ENCODE peak calls at places on chromosomes 11 and 22, in four cellular contexts. One of them, this sample, is unnamed.

GRCh38 chr22:30280495-30280894 is 8.8 kb downstream of the CASTOR1 start:
- DNase-seq in mucosa of descending colon: no peak
- DNase-seq in HAP-1: no peak
- DNase-seq in aorta: no peak
- DNase-seq in this sample: no peak

GRCh38 chr11:61626580-61627380 is 45.9 kb upstream of the SYT7 start:
- DNase-seq in mucosa of descending colon: peak; percentile 83
- DNase-seq in HAP-1: no peak
- DNase-seq in aorta: no peak
- DNase-seq in this sample: peak; percentile 65

GRCh38 chr11:79525257-79525656 is 84.4 kb upstream of the TENM4 start:
- DNase-seq in aorta: no peak
- DNase-seq in HAP-1: no peak
- DNase-seq in mucosa of descending colon: no peak
- DNase-seq in this sample: no peak

GRCh38 chr11:104320091-104320490 is 156.1 kb upstream of the PDGFD start:
- DNase-seq in aorta: no peak
- DNase-seq in mucosa of descending colon: no peak
- DNase-seq in HAP-1: no peak
- DNase-seq in this sample: no peak

GRCh38 chr11:69263736-69264052 is 30.3 kb upstream of the MYEOV start:
- DNase-seq in aorta: no peak
- DNase-seq in mucosa of descending colon: no peak
- DNase-seq in HAP-1: no peak
- DNase-seq in this sample: no peak

GRCh38 chr22:19878461-19879247 is 24.0 kb upstream of the GNB1L start:
- DNase-seq in HAP-1: no peak
- DNase-seq in mucosa of descending colon: peak; percentile 43
- DNase-seq in aorta: peak; percentile 9
- DNase-seq in this sample: peak; percentile 40

GRCh38 chr11:97574976-97575665 is 1185.3 kb downstream of the JRKL start:
- DNase-seq in HAP-1: no peak
- DNase-seq in aorta: no peak
- DNase-seq in mucosa of descending colon: no peak
- DNase-seq in this sample: no peak

GRCh38 chr11:99068832-99069231 is 48.1 kb downstream of the CNTN5 start:
- DNase-seq in aorta: no peak
- DNase-seq in HAP-1: no peak
- DNase-seq in mucosa of descending colon: no peak
- DNase-seq in this sample: no peak

GRCh38 chr11:11608783-11609232 is 13.0 kb downstream of the GALNT18 start:
- DNase-seq in mucosa of descending colon: no peak
- DNase-seq in aorta: no peak
- DNase-seq in HAP-1: peak; percentile 3
- DNase-seq in this sample: no peak

DNA sequence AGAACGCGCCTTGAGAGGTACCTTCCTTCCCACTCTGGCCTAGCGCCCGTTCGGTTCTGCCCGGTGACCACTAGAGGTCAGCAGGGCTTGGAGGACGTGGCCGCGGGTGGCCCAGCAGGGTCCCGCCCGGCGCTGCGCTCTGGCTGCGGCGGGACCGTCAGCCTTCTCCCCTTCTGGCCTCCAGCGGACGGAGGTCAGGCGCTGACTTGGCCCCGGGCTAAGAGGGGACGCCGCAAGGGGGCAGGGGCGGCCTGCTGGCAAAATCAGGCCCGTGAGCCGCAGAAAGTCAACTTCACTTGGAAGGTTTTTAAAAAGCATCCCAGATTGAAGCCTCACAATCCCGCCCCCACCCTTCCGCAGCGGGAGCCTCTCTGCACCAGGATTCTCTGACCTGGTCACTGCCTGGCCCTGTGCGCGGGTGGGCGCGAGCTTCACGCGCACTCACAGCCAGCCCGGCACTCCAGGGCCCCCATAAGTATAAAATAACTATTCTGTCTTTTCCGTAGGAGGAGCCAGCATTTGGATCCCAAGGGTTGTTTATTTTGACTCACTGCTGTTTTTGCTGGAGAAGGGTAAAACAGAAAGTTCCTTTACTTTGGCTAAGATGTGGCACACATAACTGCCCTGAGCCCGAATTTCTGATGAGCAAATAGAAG is 23.2 kb upstream of the ZBTB16 start:
- DNase-seq in aorta: peak; percentile 87
- DNase-seq in HAP-1: peak; percentile 11
- DNase-seq in mucosa of descending colon: peak; percentile 86
- DNase-seq in this sample: peak; percentile 62
- H3K4me3 ChIP-seq in aorta: no peak overlapping the region
- H3K4me3 ChIP-seq in HAP-1: no peak overlapping the region
- H3K4me3 ChIP-seq in mucosa of descending colon: no peak overlapping the region
- H3K4me3 ChIP-seq in this sample: peak overlapping the region; percentile 41

GRCh38 chr11:96311120-96311568 is 31.9 kb downstream of the MAML2 start:
- DNase-seq in mucosa of descending colon: no peak
- DNase-seq in aorta: no peak
- DNase-seq in HAP-1: no peak
- DNase-seq in this sample: no peak
- H3K4me1 ChIP-seq in mucosa of descending colon: peaks cover 55% of the 10 kb centered on the region
- H3K4me1 ChIP-seq in aorta: peaks cover 24% of the 10 kb centered on the region
- H3K4me1 ChIP-seq in HAP-1: peaks cover 46% of the 10 kb centered on the region
- H3K4me1 ChIP-seq in this sample: no peaks in the 10 kb centered on the region

GRCh38 chr11:102530558-102530957 is at the start of gene MMP7:
- DNase-seq in mucosa of descending colon: no peak
- DNase-seq in HAP-1: no peak
- DNase-seq in aorta: no peak
- DNase-seq in this sample: no peak
- H3K4me3 ChIP-seq in mucosa of descending colon: no peak within 1 kb of the TSS
- H3K4me3 ChIP-seq in HAP-1: no peak within 1 kb of the TSS
- H3K4me3 ChIP-seq in aorta: no peak within 1 kb of the TSS
- H3K4me3 ChIP-seq in this sample: no peak within 1 kb of the TSS

GRCh38 chr11:44743326-44743725 is 16.6 kb downstream of the TSPAN18 start:
- DNase-seq in HAP-1: no peak
- DNase-seq in mucosa of descending colon: no peak
- DNase-seq in aorta: no peak
- DNase-seq in this sample: no peak

GRCh38 chr11:44741976-44742375 is 15.2 kb downstream of the TSPAN18 start:
- DNase-seq in mucosa of descending colon: no peak
- DNase-seq in HAP-1: no peak
- DNase-seq in aorta: no peak
- DNase-seq in this sample: no peak

GRCh38 chr11:44740967-44741366 is 14.2 kb downstream of the TSPAN18 start:
- DNase-seq in HAP-1: peak; percentile 96
- DNase-seq in aorta: no peak
- DNase-seq in mucosa of descending colon: no peak
- DNase-seq in this sample: no peak

GRCh38 chr11:44744160-44744559 is 17.4 kb downstream of the TSPAN18 start:
- DNase-seq in mucosa of descending colon: no peak
- DNase-seq in HAP-1: no peak
- DNase-seq in aorta: no peak
- DNase-seq in this sample: no peak

GRCh38 chr11:44742470-44742869 is 15.7 kb downstream of the TSPAN18 start:
- DNase-seq in HAP-1: no peak
- DNase-seq in mucosa of descending colon: no peak
- DNase-seq in aorta: no peak
- DNase-seq in this sample: no peak
- H3K4me1 ChIP-seq in HAP-1: peaks cover 17% of the 10 kb centered on the region
- H3K4me1 ChIP-seq in mucosa of descending colon: no peaks in the 10 kb centered on the region
- H3K4me1 ChIP-seq in aorta: no peaks in the 10 kb centered on the region
- H3K4me1 ChIP-seq in this sample: peaks cover 30% of the 10 kb centered on the region

GRCh38 chr11:120579601-120580000 is 68.1 kb downstream of the GRIK4 start:
- DNase-seq in aorta: no peak
- DNase-seq in HAP-1: no peak
- DNase-seq in mucosa of descending colon: no peak
- DNase-seq in this sample: no peak

GRCh38 chr11:120577041-120577440 is 65.5 kb downstream of the GRIK4 start:
- DNase-seq in mucosa of descending colon: no peak
- DNase-seq in HAP-1: no peak
- DNase-seq in aorta: no peak
- DNase-seq in this sample: no peak

GRCh38 chr11:120576606-120577005 is 65.1 kb downstream of the GRIK4 start:
- DNase-seq in mucosa of descending colon: no peak
- DNase-seq in HAP-1: no peak
- DNase-seq in aorta: no peak
- DNase-seq in this sample: no peak

GRCh38 chr11:120578591-120579154 is 67.1 kb downstream of the GRIK4 start:
- DNase-seq in HAP-1: no peak
- DNase-seq in aorta: no peak
- DNase-seq in mucosa of descending colon: no peak
- DNase-seq in this sample: no peak

DNA sequence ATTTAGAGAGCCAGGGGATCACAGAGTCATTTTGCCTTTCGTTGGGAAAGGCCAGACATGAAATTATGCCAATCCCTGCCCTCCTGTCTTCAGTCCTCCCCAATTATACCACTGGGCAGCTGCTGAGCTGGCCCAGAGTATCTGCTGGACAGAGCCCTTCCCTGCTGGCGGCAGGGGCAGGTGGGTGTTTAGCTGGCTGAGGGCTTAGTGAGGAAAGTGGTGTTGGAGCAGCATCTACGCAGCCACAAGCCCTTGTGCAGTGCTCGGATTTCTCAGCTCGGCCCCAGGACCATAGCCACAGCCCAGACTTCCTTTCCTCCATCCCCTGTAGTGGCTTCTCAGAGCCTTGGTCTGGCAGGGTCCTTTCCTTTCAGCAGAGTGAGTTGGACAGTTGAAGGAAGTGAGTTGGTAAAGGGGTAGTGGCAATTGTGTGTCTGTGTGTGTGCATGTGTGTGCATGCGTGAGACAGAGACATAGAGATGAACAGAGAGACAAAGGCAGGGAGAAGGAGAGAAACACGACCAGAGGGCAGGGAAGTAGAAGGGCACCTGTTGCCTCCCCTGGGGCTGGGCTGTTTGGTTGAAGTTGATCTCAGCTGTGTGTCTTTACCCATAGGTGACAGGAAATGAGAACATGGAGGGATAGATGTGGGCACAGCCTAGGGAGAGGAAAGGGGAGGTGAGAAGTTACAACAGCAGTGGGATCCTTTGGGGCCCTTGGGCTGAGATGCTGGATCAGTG is 66.2 kb downstream of the GRIK4 start:
- DNase-seq in HAP-1: no peak
- DNase-seq in mucosa of descending colon: no peak
- DNase-seq in aorta: no peak
- DNase-seq in this sample: no peak
- H3K4me3 ChIP-seq in HAP-1: no peak overlapping the region
- H3K4me3 ChIP-seq in mucosa of descending colon: no peak overlapping the region
- H3K4me3 ChIP-seq in aorta: no peak overlapping the region
- H3K4me3 ChIP-seq in this sample: no peak overlapping the region

GRCh38 chr22:36383110-36383581 is 4.6 kb downstream of the MYH9 start:
- DNase-seq in HAP-1: no peak
- DNase-seq in aorta: no peak
- DNase-seq in mucosa of descending colon: no peak
- DNase-seq in this sample: no peak
- H3K4me1 ChIP-seq in HAP-1: peaks cover 13% of the 10 kb centered on the region
- H3K4me1 ChIP-seq in aorta: no peaks in the 10 kb centered on the region
- H3K4me1 ChIP-seq in mucosa of descending colon: peaks cover 56% of the 10 kb centered on the region
- H3K4me1 ChIP-seq in this sample: peaks cover 74% of the 10 kb centered on the region